ENCODE peak calls at places on chromosomes 1 and 21, in seven cellular contexts. One of them, this sample, is unnamed.
A peak's percentile ranks its signal among the peaks of the same experiment; 100 is the strongest.

GRCh38 chr1:33275706-33276572 is 19.6 kb downstream of the ZNF362 start:
- DNase-seq in PC-3: no peak
- DNase-seq in pons: no peak
- DNase-seq in C1 segment of cervical spinal cord: no peak
- DNase-seq in Calu3: no peak
- DNase-seq in NCI-H1092: no peak
- DNase-seq in OCI-M1: no peak
- DNase-seq in this sample: no peak

GRCh38 chr21:38787461-38788274 is 18.1 kb upstream of the ETS2 start:
- DNase-seq in pons: no peak
- DNase-seq in C1 segment of cervical spinal cord: no peak
- DNase-seq in Calu3: peak; percentile 89
- DNase-seq in NCI-H1092: no peak
- DNase-seq in OCI-M1: peak; percentile 36
- DNase-seq in PC-3: peak; percentile 99
- DNase-seq in this sample: peak; percentile 84

GRCh38 chr1:183989078-183989577 is 48.4 kb downstream of the COLGALT2 start:
- DNase-seq in Calu3: no peak
- DNase-seq in pons: no peak
- DNase-seq in PC-3: peak; percentile 25
- DNase-seq in C1 segment of cervical spinal cord: no peak
- DNase-seq in NCI-H1092: no peak
- DNase-seq in OCI-M1: peak; percentile 71
- DNase-seq in this sample: no peak

GRCh38 chr1:109935451-109935900 is 24.8 kb downstream of the CSF1 start:
- DNase-seq in Calu3: peak; percentile 68
- DNase-seq in OCI-M1: no peak
- DNase-seq in PC-3: no peak
- DNase-seq in C1 segment of cervical spinal cord: no peak
- DNase-seq in NCI-H1092: no peak
- DNase-seq in pons: no peak
- DNase-seq in this sample: no peak

GRCh38 chr1:6285356-6285755 is 24.5 kb upstream of the GPR153 start:
- DNase-seq in C1 segment of cervical spinal cord: no peak
- DNase-seq in OCI-M1: no peak
- DNase-seq in PC-3: no peak
- DNase-seq in Calu3: no peak
- DNase-seq in pons: no peak
- DNase-seq in NCI-H1092: no peak
- DNase-seq in this sample: no peak

GRCh38 chr1:199646761-199647160 is 380.7 kb upstream of the NR5A2 start:
- DNase-seq in PC-3: peak; percentile 1
- DNase-seq in OCI-M1: no peak
- DNase-seq in NCI-H1092: no peak
- DNase-seq in C1 segment of cervical spinal cord: no peak
- DNase-seq in pons: no peak
- DNase-seq in Calu3: peak; percentile 15
- DNase-seq in this sample: no peak

GRCh38 chr1:232334811-232335210 is 295.1 kb downstream of the SIPA1L2 start:
- DNase-seq in Calu3: no peak
- DNase-seq in pons: no peak
- DNase-seq in C1 segment of cervical spinal cord: no peak
- DNase-seq in PC-3: peak; percentile 94
- DNase-seq in OCI-M1: no peak
- DNase-seq in NCI-H1092: no peak
- DNase-seq in this sample: peak; percentile 39

GRCh38 chr1:216705686-216706085 is 17.5 kb downstream of the ESRRG start:
- DNase-seq in pons: no peak
- DNase-seq in NCI-H1092: peak; percentile 90
- DNase-seq in C1 segment of cervical spinal cord: no peak
- DNase-seq in OCI-M1: no peak
- DNase-seq in Calu3: no peak
- DNase-seq in PC-3: no peak
- DNase-seq in this sample: no peak

GRCh38 chr21:44500111-44500510 is 39.9 kb downstream of the KRTAP10-1 start:
- DNase-seq in PC-3: no peak
- DNase-seq in OCI-M1: no peak
- DNase-seq in pons: no peak
- DNase-seq in C1 segment of cervical spinal cord: no peak
- DNase-seq in NCI-H1092: no peak
- DNase-seq in Calu3: no peak
- DNase-seq in this sample: no peak